ENCODE peak calls at places on chromosome 12, in four cellular contexts. One of them, this sample, is unnamed. For H3K79me1, the result is how much of the 10 kb centered on the place peaks cover.

GRCh38 chr12:75305412-75306332 is 24.5 kb downstream of the CAPS2 start:
- DNase-seq in H9: no peak
- DNase-seq in IMR-90: no peak
- DNase-seq in H1: no peak
- DNase-seq in this sample: no peak

GRCh38 chr12:14403711-14404164 is 38.3 kb downstream of the ATF7IP start:
- DNase-seq in H9: no peak
- DNase-seq in IMR-90: peak
- DNase-seq in H1: no peak
- DNase-seq in this sample: no peak

GRCh38 chr12:21509768-21510167 is 8.2 kb downstream of the GOLT1B start:
- DNase-seq in H9: no peak
- DNase-seq in IMR-90: no peak
- DNase-seq in H1: no peak
- DNase-seq in this sample: no peak

GRCh38 chr12:126036348-126036747 is 971.1 kb downstream of the AACS start:
- DNase-seq in H9: no peak
- DNase-seq in IMR-90: no peak
- DNase-seq in H1: no peak
- DNase-seq in this sample: no peak

GRCh38 chr12:120301962-120302815 is at the start of gene SIRT4:
- DNase-seq in H9: peak
- DNase-seq in IMR-90: peak
- DNase-seq in H1: peak
- DNase-seq in this sample: peak

GRCh38 chr12:25496098-25496587 is 56.9 kb downstream of the LMNTD1 start:
- DNase-seq in H9: no peak
- DNase-seq in IMR-90: peak
- DNase-seq in H1: no peak
- DNase-seq in this sample: no peak

GRCh38 chr12:1932264-1932777 is 13.9 kb upstream of the CACNA2D4 start:
- DNase-seq in H9: peak
- DNase-seq in IMR-90: no peak
- DNase-seq in H1: peak
- DNase-seq in this sample: no peak

GRCh38 chr12:71994715-71995114 is 56.1 kb downstream of the TPH2 start:
- DNase-seq in H9: no peak
- DNase-seq in IMR-90: no peak
- DNase-seq in H1: no peak
- DNase-seq in this sample: no peak

GRCh38 chr12:62933871-62934798 is 815 bp downstream of the PPM1H start:
- DNase-seq in H9: peak
- DNase-seq in IMR-90: peak
- DNase-seq in H1: peak
- DNase-seq in this sample: peak

GRCh38 chr12:106583578-106584103 is 837 bp downstream of the RFX4 start:
- DNase-seq in H9: peak
- DNase-seq in IMR-90: peak
- DNase-seq in H1: peak
- DNase-seq in this sample: no peak

GRCh38 chr12:106581543-106582263 is 1.1 kb upstream of the RFX4 start:
- DNase-seq in H9: peak
- DNase-seq in IMR-90: no peak
- DNase-seq in H1: peak
- DNase-seq in this sample: peak

GRCh38 chr12:106582264-106582591 is 576 bp upstream of the RFX4 start:
- DNase-seq in H9: no peak
- DNase-seq in IMR-90: no peak
- DNase-seq in H1: peak
- DNase-seq in this sample: no peak

GRCh38 chr12:106584104-106585064 is 1.6 kb downstream of the RFX4 start:
- DNase-seq in H9: peak
- DNase-seq in IMR-90: no peak
- DNase-seq in H1: peak
- DNase-seq in this sample: peak

GRCh38 chr12:106582661-106583577 is at the start of gene RFX4:
- DNase-seq in H9: peak
- DNase-seq in IMR-90: no peak
- DNase-seq in H1: peak
- DNase-seq in this sample: peak
- H2BK120ac ChIP-seq in H9: no peak
- H2BK120ac ChIP-seq in IMR-90: no peak
- H2BK120ac ChIP-seq in H1: no peak
- H2BK120ac ChIP-seq in this sample: no peak

GRCh38 chr12:6113691-6114475 is 10.6 kb downstream of the VWF start:
- DNase-seq in H9: no peak
- DNase-seq in IMR-90: no peak
- DNase-seq in H1: no peak
- DNase-seq in this sample: no peak

GRCh38 chr12:6110006-6110405 is 14.5 kb downstream of the VWF start:
- DNase-seq in H9: no peak
- DNase-seq in IMR-90: peak
- DNase-seq in H1: no peak
- DNase-seq in this sample: no peak

GRCh38 chr12:6114476-6114870 is 10.0 kb downstream of the VWF start:
- DNase-seq in H9: no peak
- DNase-seq in IMR-90: no peak
- DNase-seq in H1: no peak
- DNase-seq in this sample: no peak

GRCh38 chr12:6115389-6115788 is 9.1 kb downstream of the VWF start:
- DNase-seq in H9: no peak
- DNase-seq in IMR-90: peak
- DNase-seq in H1: no peak
- DNase-seq in this sample: no peak

DNA sequence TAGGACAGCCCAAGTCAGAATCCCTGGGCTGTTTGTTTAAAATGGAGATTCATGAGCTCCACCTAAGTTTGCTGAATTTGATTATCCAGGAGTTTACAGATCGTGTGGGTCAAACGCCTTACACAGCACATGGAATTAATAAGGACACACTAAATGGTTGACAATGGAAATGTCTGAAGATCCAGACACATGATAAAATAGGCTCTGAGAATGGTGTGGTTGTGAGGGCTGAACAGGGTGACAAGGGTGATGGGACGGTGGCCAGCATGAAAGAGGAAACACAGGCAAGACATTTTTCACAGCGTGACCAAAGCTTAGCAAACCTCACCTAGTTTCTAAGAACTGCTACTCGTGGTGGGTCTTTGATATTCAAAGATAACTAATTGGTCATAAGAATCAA is 12.5 kb downstream of the VWF start:
- DNase-seq in H9: no peak
- DNase-seq in IMR-90: no peak
- DNase-seq in H1: no peak
- DNase-seq in this sample: no peak
- H3K79me1 ChIP-seq in H9: under half
- H3K79me1 ChIP-seq in IMR-90: under half
- H3K79me1 ChIP-seq in H1: under half
- H3K79me1 ChIP-seq in this sample: under half

DNA sequence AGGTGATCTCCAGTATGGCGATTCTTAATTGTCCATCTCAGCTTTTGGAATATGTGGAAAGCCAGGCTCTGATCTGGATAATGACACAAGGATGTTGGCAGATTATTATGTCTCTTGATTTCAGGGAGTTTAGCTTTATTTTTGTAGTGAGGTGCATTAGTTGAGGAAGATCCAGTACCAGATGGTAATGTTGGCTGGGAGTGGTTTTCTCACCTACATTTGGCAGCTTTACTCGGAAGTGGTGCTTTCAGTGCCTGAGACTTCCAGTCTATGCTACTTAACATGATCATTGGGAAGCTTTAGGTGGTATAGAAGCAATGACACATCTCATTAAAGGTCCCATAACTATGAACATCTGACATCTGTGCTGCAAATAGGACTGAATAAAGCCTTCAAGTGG is 7.5 kb downstream of the SLC15A5 start:
- DNase-seq in H9: no peak
- DNase-seq in IMR-90: no peak
- DNase-seq in H1: no peak
- DNase-seq in this sample: no peak
- H4K5ac ChIP-seq in H9: no peak
- H4K5ac ChIP-seq in IMR-90: no peak
- H4K5ac ChIP-seq in H1: no peak
- H4K5ac ChIP-seq in this sample: no peak

GRCh38 chr12:10363665-10363921 is 26.2 kb downstream of the KLRK1 start:
- DNase-seq in H9: no peak
- DNase-seq in IMR-90: no peak
- DNase-seq in H1: no peak
- DNase-seq in this sample: no peak
- H2BK120ac ChIP-seq in H9: no peak
- H2BK120ac ChIP-seq in IMR-90: peak
- H2BK120ac ChIP-seq in H1: peak
- H2BK120ac ChIP-seq in this sample: no peak

DNA sequence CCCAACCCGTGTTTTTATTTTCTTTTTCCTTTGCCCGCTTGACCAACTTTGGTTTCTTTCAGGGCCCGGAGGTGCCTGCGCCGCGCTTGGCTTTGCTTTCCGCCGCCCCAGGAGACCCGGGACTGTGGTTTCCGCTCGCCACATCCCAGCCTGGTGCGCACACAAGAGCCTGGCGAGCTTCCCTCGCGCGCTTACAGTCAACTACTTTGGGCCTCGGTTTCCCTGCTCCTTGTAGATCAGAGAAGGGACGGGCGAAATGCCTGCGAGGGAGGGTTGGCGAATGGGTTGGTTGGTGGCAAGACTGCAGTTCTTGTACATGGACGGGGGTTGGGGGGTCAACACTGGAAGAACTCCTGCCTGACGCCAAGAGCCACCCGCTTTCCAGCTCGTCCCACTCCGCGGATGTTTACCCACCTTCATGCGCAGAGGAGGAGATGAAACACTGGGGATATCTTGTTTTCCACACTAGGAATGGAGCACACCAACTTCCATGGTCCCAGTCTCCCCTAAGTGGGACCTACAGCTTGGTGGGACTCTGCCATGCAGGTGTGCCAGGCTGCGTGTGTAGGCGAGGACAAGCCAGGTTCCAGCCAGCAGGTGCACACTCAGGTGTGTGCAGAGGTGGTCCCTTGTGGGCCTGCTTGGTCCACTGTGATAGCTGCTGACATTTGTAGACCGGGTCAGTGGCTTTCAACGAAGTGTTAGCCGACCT is 16.6 kb upstream of the TBX3 start:
- DNase-seq in H9: peak
- DNase-seq in IMR-90: no peak
- DNase-seq in H1: no peak
- DNase-seq in this sample: peak
- H3K79me1 ChIP-seq in H9: under half
- H3K79me1 ChIP-seq in IMR-90: under half
- H3K79me1 ChIP-seq in H1: under half
- H3K79me1 ChIP-seq in this sample: under half

This sample was measured in mesendoderm.